ENCODE peak calls at places on chromosomes 1 and 21, in seven cellular contexts. Y, I, Z, D, R, K and F are unnamed samples. For H3K4me1, the result is how much of the 10 kb centered on the place peaks cover.

GRCh38 chr1:87869563-87869962 is 540.9 kb downstream of the LMO4 start:
- DNase-seq in Y (no peak), I (no peak), Z (no peak), D (no peak), R (no peak), K (no peak), F (no peak)

GRCh38 chr1:83512371-83513004 is 486.4 kb downstream of the TTLL7 start:
- DNase-seq in Y (no peak), I (no peak), Z (no peak), D (no peak), R (no peak), K (peak), F (no peak)

GRCh38 chr1:7549277-7549676 is 221.8 kb upstream of the VAMP3 start:
- DNase-seq in Y (no peak), I (no peak), Z (peak), D (no peak), R (no peak), K (no peak), F (no peak)

GRCh38 chr1:229300099-229300757 is 29.3 kb downstream of the RAB4A start:
- DNase-seq in Y (no peak), I (no peak), Z (no peak), D (no peak), R (no peak), K (no peak), F (no peak)

GRCh38 chr1:15371610-15372539 is 37.8 kb upstream of the EFHD2 start:
- DNase-seq in Y (no peak), I (no peak), Z (peak), D (no peak), R (no peak), K (no peak), F (no peak)

GRCh38 chr1:67855444-67855843 is 22.2 kb upstream of the GNG12 start:
- DNase-seq in Y (no peak), I (no peak), Z (no peak), D (no peak), R (no peak), K (no peak), F (no peak)

GRCh38 chr21:39373634-39374033 is 24.7 kb upstream of the HMGN1 start:
- DNase-seq in Y (no peak), I (no peak), Z (no peak), D (no peak), R (no peak), K (peak), F (no peak)

GRCh38 chr1:58442114-58442513 is 104.4 kb downstream of the OMA1 start:
- DNase-seq in Y (no peak), I (no peak), Z (no peak), D (no peak), R (no peak), K (no peak), F (no peak)

GRCh38 chr1:235545294-235545930 is 41.2 kb upstream of the B3GALNT2 start:
- DNase-seq in Y (no peak), I (no peak), Z (no peak), D (no peak), R (no peak), K (no peak), F (no peak)

GRCh38 chr1:94872771-94873495 is 52.8 kb downstream of the SLC44A3 start:
- DNase-seq in Y (no peak), I (no peak), Z (no peak), D (no peak), R (no peak), K (no peak), F (no peak)

GRCh38 chr1:68013351-68013750 is 37.1 kb downstream of the DIRAS3 start:
- DNase-seq in Y (no peak), I (no peak), Z (no peak), D (no peak), R (no peak), K (no peak), F (no peak)

GRCh38 chr1:203640117-203640516 is 13.5 kb downstream of the ATP2B4 start:
- DNase-seq in Y (no peak), I (peak), Z (no peak), D (no peak), R (no peak), K (no peak), F (no peak)

GRCh38 chr1:147542549-147542857 is 1.2 kb downstream of the BCL9 start:
- DNase-seq in Y (no peak), I (no peak), Z (no peak), D (no peak), R (no peak), K (no peak), F (no peak)

GRCh38 chr1:156245451-156246232 is 2.2 kb downstream of the PAQR6 start:
- DNase-seq in Y (peak), I (no peak), Z (no peak), D (no peak), R (peak), K (peak), F (no peak)

GRCh38 chr1:216670118-216670870 is 52.9 kb downstream of the ESRRG start:
- DNase-seq in Y (no peak), I (no peak), Z (no peak), D (no peak), R (no peak), K (peak), F (no peak)

GRCh38 chr1:43527111-43527878 is 3.4 kb upstream of the PTPRF start:
- DNase-seq in Y (no peak), I (no peak), Z (peak), D (no peak), R (no peak), K (no peak), F (no peak)

GRCh38 chr1:43522431-43522775 is 8.3 kb upstream of the PTPRF start:
- DNase-seq in Y (no peak), I (no peak), Z (no peak), D (no peak), R (no peak), K (no peak), F (no peak)

GRCh38 chr1:43522776-43523480 is 7.8 kb upstream of the PTPRF start:
- DNase-seq in Y (no peak), I (peak), Z (no peak), D (no peak), R (peak), K (no peak), F (no peak)

GRCh38 chr1:43525995-43526394 is 4.7 kb upstream of the PTPRF start:
- DNase-seq in Y (no peak), I (no peak), Z (no peak), D (no peak), R (no peak), K (no peak), F (no peak)

GRCh38 chr1:43524804-43525203 is 5.9 kb upstream of the PTPRF start:
- DNase-seq in Y (no peak), I (no peak), Z (no peak), D (no peak), R (peak), K (no peak), F (no peak)
- H3K27ac ChIP-seq in Y (no peak), I (no peak), Z (no peak), D (no peak), R (peak), K (no peak), F (no peak)

GRCh38 chr1:195195423-195196057 is 1412.7 kb downstream of the KCNT2 start:
- DNase-seq in Y (no peak), I (no peak), Z (no peak), D (no peak), R (no peak), K (no peak), F (no peak)
- H3K4me1 ChIP-seq in Y (under half), I (under half), Z (under half), D (under half), R (under half), K (under half), F (under half)

DNA sequence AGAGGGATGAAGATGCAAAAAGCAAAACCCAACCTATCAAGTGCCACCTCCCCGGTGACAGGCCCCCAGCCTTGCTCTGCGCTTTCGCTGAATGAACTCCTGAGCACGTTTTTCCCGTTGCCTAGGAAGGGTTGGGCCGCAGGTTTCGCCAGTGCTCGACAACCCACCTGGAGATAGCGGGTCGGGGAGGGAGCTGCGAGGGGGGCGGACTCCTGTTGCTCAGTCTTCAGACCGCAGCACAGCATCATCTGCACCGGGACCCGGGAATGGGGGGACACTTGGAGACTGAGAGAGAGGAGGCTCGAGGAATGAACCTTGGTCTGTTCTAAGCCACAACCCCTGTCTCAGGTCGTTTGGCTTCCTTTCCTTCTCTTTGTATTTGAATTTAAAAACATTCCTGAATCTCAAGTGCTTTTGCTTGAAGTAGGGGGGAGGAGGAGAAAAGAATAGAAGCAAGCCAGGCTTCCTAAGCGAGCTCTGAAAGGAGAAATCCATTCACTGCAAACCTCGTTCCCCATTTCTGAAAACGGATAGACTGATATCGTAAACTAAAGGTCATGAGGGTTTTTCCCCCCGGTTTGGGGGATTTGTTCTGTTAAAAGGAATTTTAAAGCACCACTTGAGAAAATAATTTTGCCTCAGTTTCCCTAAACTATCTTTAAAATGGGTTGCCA is 1.2 kb downstream of the AK5 start:
- DNase-seq in Y (no peak), I (no peak), Z (no peak), D (no peak), R (no peak), K (peak), F (no peak)
- H3K27ac ChIP-seq in Y (no peak), I (no peak), Z (no peak), D (no peak), R (no peak), K (peak), F (no peak)

GRCh38 chr1:155012760-155013602 is 10.4 kb downstream of the ZBTB7B start:
- DNase-seq in Y (no peak), I (no peak), Z (no peak), D (no peak), R (no peak), K (no peak), F (no peak)

GRCh38 chr1:155014709-155015508 is 12.3 kb downstream of the ZBTB7B start:
- DNase-seq in Y (no peak), I (peak), Z (no peak), D (no peak), R (no peak), K (no peak), F (no peak)

GRCh38 chr1:155012052-155012546 is 9.5 kb downstream of the ZBTB7B start:
- DNase-seq in Y (peak), I (peak), Z (peak), D (peak), R (peak), K (peak), F (peak)

GRCh38 chr1:155015527-155016230 is 13.1 kb downstream of the ZBTB7B start:
- DNase-seq in Y (no peak), I (peak), Z (no peak), D (no peak), R (no peak), K (no peak), F (no peak)

DNA sequence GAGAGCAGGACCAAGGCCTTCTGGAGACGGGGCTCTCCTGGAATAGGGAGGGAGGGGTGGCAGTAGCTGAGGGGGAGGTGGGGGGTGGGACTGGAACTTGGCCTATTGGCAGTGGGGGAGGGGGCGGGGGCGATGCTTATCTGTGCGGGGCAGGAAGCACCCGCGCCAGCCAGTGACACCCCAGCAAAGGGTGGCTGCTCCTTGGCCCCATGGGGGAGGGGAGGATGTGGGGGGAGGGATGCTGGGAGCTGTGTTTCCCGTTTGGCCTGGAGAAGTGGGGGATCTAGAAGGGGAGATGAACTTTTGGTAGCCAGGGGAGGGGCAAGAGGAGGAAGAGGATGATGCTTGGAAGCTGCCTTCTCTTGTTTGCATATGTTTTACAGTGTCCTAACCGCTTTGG is 11.0 kb downstream of the ZBTB7B start:
- DNase-seq in Y (no peak), I (no peak), Z (no peak), D (no peak), R (peak), K (no peak), F (no peak)
- H3K4me1 ChIP-seq in Y (half or more), I (under half), Z (under half), D (under half), R (half or more), K (half or more), F (under half)

GRCh38 chr1:170063109-170063826 is 11.2 kb downstream of the KIFAP3 start:
- DNase-seq in Y (no peak), I (no peak), Z (no peak), D (no peak), R (no peak), K (no peak), F (no peak)
- H3K27ac ChIP-seq in Y (no peak), I (no peak), Z (no peak), D (no peak), R (no peak), K (no peak), F (no peak)

GRCh38 chr1:29245261-29245660 is 8.9 kb downstream of the PTPRU start:
- DNase-seq in Y (no peak), I (no peak), Z (no peak), D (no peak), R (no peak), K (no peak), F (no peak)
- H3K4me1 ChIP-seq in Y (under half), I (under half), Z (under half), D (under half), R (under half), K (under half), F (under half)

GRCh38 chr21:37503848-37504467 is 137.4 kb downstream of the DYRK1A start:
- DNase-seq in Y (no peak), I (no peak), Z (no peak), D (no peak), R (no peak), K (no peak), F (no peak)
- H3K27ac ChIP-seq in Y (no peak), I (no peak), Z (no peak), D (no peak), R (no peak), K (no peak), F (no peak)

GRCh38 chr1:227944931-227945890 is 2.5 kb downstream of the WNT9A start:
- DNase-seq in Y (peak), I (peak), Z (no peak), D (no peak), R (no peak), K (no peak), F (no peak)
- H3K4me1 ChIP-seq in Y (under half), I (half or more), Z (under half), D (under half), R (under half), K (under half), F (under half)

GRCh38 chr1:231382426-231382825 is 39.7 kb downstream of the EGLN1 start:
- DNase-seq in Y (no peak), I (no peak), Z (no peak), D (no peak), R (no peak), K (no peak), F (no peak)

GRCh38 chr1:231383159-231383855 is 38.8 kb downstream of the EGLN1 start:
- DNase-seq in Y (no peak), I (no peak), Z (no peak), D (no peak), R (no peak), K (no peak), F (no peak)

GRCh38 chr1:231376875-231377549 is 38.9 kb downstream of the SPRTN start:
- DNase-seq in Y (no peak), I (no peak), Z (no peak), D (no peak), R (no peak), K (no peak), F (no peak)

GRCh38 chr1:231385118-231385748 is 36.9 kb downstream of the EGLN1 start:
- DNase-seq in Y (peak), I (no peak), Z (no peak), D (no peak), R (no peak), K (no peak), F (no peak)

GRCh38 chr1:231381729-231382128 is 40.4 kb downstream of the EGLN1 start:
- DNase-seq in Y (no peak), I (no peak), Z (no peak), D (no peak), R (no peak), K (no peak), F (no peak)
- H3K27ac ChIP-seq in Y (no peak), I (no peak), Z (no peak), D (no peak), R (no peak), K (no peak), F (no peak)